ENCODE peak calls at places on chromosomes 4 and X, in eight cellular contexts. H is esophagus squamous epithelium; M is right atrium auricular region; Z is SK-N-MC; U is CD4-positive, alpha-beta memory T cell; N is tibial nerve; Y is H7; L is IMR-90. K is an unnamed sample. For H3K36me3, the result is how much of the 10 kb centered on the place peaks cover.

GRCh38 chr4:66094070-66094469 is 423.8 kb upstream of the EPHA5 start:
- DNase-seq in M (no peak), N (no peak), Y (no peak), Z (no peak), L (no peak), H (no peak), U (no peak), K (no peak)

GRCh38 chr4:121016630-121017029 is 55.7 kb downstream of the NDNF start:
- DNase-seq in Y (no peak), H (no peak), L (no peak), M (no peak), Z (no peak), N (no peak), U (no peak), K (no peak)

GRCh38 chrX:2629316-2630168 is 61.6 kb upstream of the CD99 start:
- DNase-seq in Z (peak), L (no peak), N (no peak), U (peak), M (no peak), Y (no peak), H (no peak), K (no peak)

GRCh38 chr4:145886871-145887240 is 51.8 kb downstream of the ZNF827 start:
- DNase-seq in H (no peak), U (no peak), M (no peak), Z (no peak), Y (no peak), L (no peak), N (no peak), K (no peak)

GRCh38 chrX:148905376-148905775 is 405.0 kb downstream of the AFF2 start:
- DNase-seq in H (no peak), Z (no peak), M (no peak), U (no peak), L (no peak), Y (no peak), N (no peak), K (no peak)

GRCh38 chr4:25767877-25768475 is 94.8 kb downstream of the SEL1L3 start:
- DNase-seq in U (no peak), H (no peak), Y (peak), Z (peak), M (peak), L (peak), N (peak), K (peak)

GRCh38 chr4:5883916-5884315 is 9.0 kb downstream of the CRMP1 start:
- DNase-seq in U (no peak), Z (no peak), Y (no peak), N (no peak), M (no peak), H (no peak), L (no peak), K (no peak)

GRCh38 chr4:86924805-86925204 is 10.0 kb upstream of the AFF1 start:
- DNase-seq in L (peak), M (no peak), Z (no peak), U (no peak), N (no peak), Y (no peak), H (no peak), K (peak)

GRCh38 chrX:102067966-102068723 is 57.3 kb upstream of the TCEAL2 start:
- DNase-seq in Z (no peak), Y (peak), L (peak), H (no peak), N (peak), M (no peak), U (peak), K (peak)

GRCh38 chr4:81783565-81783964 is 311.9 kb upstream of the RASGEF1B start:
- DNase-seq in L (no peak), H (no peak), M (no peak), Z (no peak), Y (no peak), U (no peak), N (no peak), K (no peak)

GRCh38 chrX:58044130-58044529 is 133.9 kb upstream of the ZXDA start:
- DNase-seq in L (no peak), Y (no peak), Z (no peak), M (no peak), U (no peak), N (no peak), H (no peak), K (no peak)

GRCh38 chrX:47664737-47665136 is 5.8 kb upstream of the UXT start:
- DNase-seq in Y (no peak), N (no peak), L (peak), M (no peak), H (no peak), Z (no peak), U (no peak), K (peak)

GRCh38 chrX:34053931-34054330 is 78.2 kb downstream of the FAM47A start:
- DNase-seq in N (no peak), L (no peak), U (no peak), Y (peak), M (no peak), Z (no peak), H (no peak), K (no peak)

GRCh38 chrX:56288607-56289006 is 56.5 kb downstream of the KLF8 start:
- DNase-seq in U (no peak), Y (no peak), N (no peak), H (no peak), M (no peak), L (no peak), Z (no peak), K (no peak)

GRCh38 chr4:25343671-25344070 is 31.1 kb downstream of the ZCCHC4 start:
- DNase-seq in H (no peak), M (no peak), U (no peak), N (no peak), Y (no peak), L (peak), Z (no peak), K (peak)

GRCh38 chr4:98446499-98447375 is 185.6 kb downstream of the RAP1GDS1 start:
- DNase-seq in L (peak), Y (no peak), U (peak), M (no peak), H (no peak), N (no peak), Z (no peak), K (peak)

DNA sequence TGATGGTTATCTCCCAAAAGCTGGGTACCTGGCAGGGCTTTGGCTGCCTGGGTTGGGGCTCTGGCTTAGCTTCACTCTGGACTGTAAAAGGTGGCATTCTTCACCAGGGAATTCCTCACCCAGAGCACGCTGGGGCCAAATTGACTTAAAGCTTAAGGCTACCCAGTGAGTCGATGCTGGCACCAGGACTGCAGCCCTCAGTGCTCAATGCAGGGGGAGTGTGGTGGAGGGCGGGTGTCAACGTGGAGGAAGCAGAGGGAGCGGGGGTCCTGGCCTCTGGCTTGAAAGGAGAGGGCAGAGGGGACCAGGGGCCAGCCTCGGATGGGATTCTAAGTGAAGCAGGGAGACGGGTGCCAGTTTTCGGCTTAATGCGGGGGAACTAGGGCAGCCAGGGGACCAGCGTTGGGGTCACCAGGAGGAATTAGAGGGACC is 446 bp upstream of the FAM50A start:
- DNase-seq in L (no peak), M (no peak), Y (no peak), H (no peak), U (no peak), N (no peak), Z (no peak), K (peak)
- H3K4me3 ChIP-seq in L (peak), M (peak), Y (peak), H (no peak), U (no peak), N (peak), Z (peak), K (peak)

GRCh38 chr4:7439699-7440098 is 5.0 kb upstream of the PSAPL1 start:
- DNase-seq in L (no peak), U (no peak), H (no peak), Z (no peak), Y (no peak), N (no peak), M (no peak), K (no peak)

GRCh38 chr4:7444731-7445130 is 10.0 kb upstream of the PSAPL1 start:
- DNase-seq in Z (no peak), L (no peak), U (no peak), N (no peak), Y (no peak), M (no peak), H (no peak), K (no peak)

GRCh38 chr4:7444314-7444713 is 9.6 kb upstream of the PSAPL1 start:
- DNase-seq in U (no peak), L (no peak), Y (no peak), M (no peak), N (no peak), H (no peak), Z (no peak), K (no peak)

GRCh38 chr4:7442609-7443140 is 7.9 kb upstream of the PSAPL1 start:
- DNase-seq in L (no peak), Z (no peak), M (no peak), N (no peak), H (no peak), Y (no peak), U (no peak), K (no peak)

GRCh38 chr4:7441201-7441600 is 6.5 kb upstream of the PSAPL1 start:
- DNase-seq in H (no peak), Z (no peak), U (no peak), Y (no peak), L (no peak), N (no peak), M (no peak), K (no peak)
- H3K36me3 ChIP-seq in H (under half), Z (under half), U (under half), Y (under half), L (under half), N (under half), M (under half), K (under half)

DNA sequence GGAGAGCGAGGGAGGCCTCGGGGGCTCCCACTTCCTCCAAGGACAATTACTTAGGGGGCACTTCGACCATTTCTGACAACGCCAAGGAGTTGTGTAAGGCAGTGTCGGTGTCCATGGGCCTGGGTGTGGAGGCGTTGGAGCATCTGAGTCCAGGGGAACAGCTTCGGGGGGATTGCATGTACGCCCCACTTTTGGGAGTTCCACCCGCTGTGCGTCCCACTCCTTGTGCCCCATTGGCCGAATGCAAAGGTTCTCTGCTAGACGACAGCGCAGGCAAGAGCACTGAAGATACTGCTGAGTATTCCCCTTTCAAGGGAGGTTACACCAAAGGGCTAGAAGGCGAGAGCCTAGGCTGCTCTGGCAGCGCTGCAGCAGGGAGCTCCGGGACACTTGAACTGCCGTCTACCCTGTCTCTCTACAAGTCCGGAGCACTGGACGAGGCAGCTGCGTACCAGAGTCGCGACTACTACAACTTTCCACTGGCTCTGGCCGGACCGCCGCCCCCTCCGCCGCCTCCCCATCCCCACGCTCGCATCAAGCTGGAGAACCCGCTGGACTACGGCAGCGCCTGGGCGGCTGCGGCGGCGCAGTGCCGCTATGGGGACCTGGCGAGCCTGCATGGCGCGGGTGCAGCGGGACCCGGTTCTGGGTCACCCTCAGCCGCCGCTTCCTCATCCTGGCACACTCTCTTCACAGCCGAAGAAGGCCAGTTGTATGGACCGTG is 2.1 kb downstream of the AR start:
- DNase-seq in L (no peak), Z (no peak), H (no peak), U (no peak), M (no peak), N (no peak), Y (peak), K (peak)
- H3K4me3 ChIP-seq in L (peak), Z (peak), H (peak), U (no peak), M (peak), N (peak), Y (peak), K (peak)

DNA sequence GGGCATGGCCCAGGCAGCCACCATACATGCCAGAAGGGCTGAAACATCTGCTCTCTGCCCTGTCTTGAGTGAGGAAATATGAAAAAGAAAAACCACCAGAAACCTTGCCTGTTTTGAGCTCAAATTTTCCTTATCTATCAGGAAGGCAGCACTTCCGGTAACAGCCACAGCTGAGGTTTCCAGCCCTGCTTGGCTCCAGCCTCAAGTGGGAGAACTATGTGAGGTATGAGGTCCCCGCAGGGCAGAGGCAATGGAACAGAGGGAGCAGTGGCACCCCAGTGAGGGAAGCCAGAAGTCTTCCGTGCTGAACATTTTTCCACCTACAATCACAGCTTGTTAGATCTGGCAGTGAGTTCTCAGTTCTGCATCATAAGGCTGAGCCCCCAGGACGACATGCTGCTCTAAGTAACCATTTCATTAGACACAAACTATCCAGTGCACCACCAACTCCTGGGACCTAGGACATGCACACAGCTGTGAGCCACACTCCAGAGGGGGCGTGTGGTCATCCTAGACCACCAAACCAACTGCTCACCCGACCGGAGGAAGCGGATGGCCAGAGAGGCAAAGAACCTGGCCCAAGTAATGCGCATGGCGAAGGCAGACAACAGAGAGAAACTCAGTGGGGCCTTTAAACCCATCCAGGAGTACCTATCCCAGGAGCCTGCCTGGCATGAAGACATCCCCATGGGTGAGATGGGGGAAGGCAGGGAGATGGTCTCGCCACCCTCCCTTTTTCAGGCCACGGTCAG is 22.6 kb downstream of the WDR1 start:
- DNase-seq in H (no peak), U (no peak), Y (no peak), N (no peak), Z (peak), M (no peak), L (peak), K (peak)
- H3K36me3 ChIP-seq in H (half or more), U (half or more), Y (half or more), N (half or more), Z (under half), M (half or more), L (half or more), K (half or more)

DNA sequence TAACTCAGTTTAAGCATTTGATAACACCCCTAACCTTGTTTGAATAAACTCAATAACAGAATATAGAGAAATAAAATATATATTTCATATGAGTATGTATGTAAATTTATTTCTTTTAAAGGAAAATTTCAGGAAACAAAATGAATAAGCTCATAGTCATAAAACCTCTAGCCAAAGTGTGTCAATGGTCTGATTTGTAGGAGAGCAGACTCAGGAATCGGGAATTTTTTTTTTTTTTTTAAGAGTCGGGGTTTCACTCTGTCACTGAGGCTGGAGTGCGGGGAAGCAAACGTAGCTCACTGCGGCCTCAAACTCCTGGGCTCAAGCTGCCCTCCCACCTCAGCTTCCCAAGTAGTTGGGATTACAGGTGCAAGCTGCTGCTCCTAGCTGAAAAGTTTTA is 2.4 kb downstream of the PKD2 start:
- DNase-seq in Z (no peak), Y (no peak), M (no peak), L (no peak), N (no peak), H (no peak), U (no peak), K (no peak)
- H3K4me3 ChIP-seq in Z (no peak), Y (no peak), M (no peak), L (no peak), N (no peak), H (no peak), U (no peak), K (peak)

GRCh38 chr4:2647403-2648158 is 108.6 kb downstream of the TNIP2 start:
- DNase-seq in Z (no peak), M (no peak), U (no peak), L (no peak), Y (no peak), H (no peak), N (no peak), K (no peak)

GRCh38 chr4:2648159-2648814 is 107.8 kb downstream of the TNIP2 start:
- DNase-seq in L (no peak), H (no peak), U (no peak), M (no peak), N (no peak), Z (no peak), Y (no peak), K (no peak)

GRCh38 chr4:2643555-2643954 is 107.1 kb downstream of the FAM193A start:
- DNase-seq in Z (no peak), H (no peak), L (no peak), M (no peak), U (no peak), Y (no peak), N (no peak), K (no peak)

GRCh38 chr4:2649604-2650114 is 106.5 kb downstream of the TNIP2 start:
- DNase-seq in Y (no peak), U (no peak), L (no peak), M (no peak), Z (no peak), N (no peak), H (no peak), K (no peak)

GRCh38 chr4:2646386-2647149 is 109.6 kb downstream of the TNIP2 start:
- DNase-seq in U (no peak), M (no peak), Z (no peak), H (no peak), Y (no peak), L (no peak), N (no peak), K (no peak)
- H3K36me3 ChIP-seq in U (under half), M (half or more), Z (half or more), H (half or more), Y (under half), L (half or more), N (half or more), K (half or more)

GRCh38 chrX:17861496-17862011 is 456 bp upstream of the RAI2 start:
- DNase-seq in N (no peak), Y (no peak), U (no peak), L (no peak), H (no peak), Z (no peak), M (no peak), K (no peak)
- H3K4me3 ChIP-seq in N (peak), Y (peak), U (no peak), L (no peak), H (peak), Z (no peak), M (peak), K (no peak)